ENCODE peak calls at places on chromosomes 2 and 18, in seven cellular contexts. J is activated CD4-positive, CD25-positive, alpha-beta regulatory T cell; P is HT-29; W is stimulated activated naive CD4-positive, alpha-beta T cell; T is NCI-H1092 treated with DMSO at 0.1 percent for 48 hours; F is stimulated activated CD4-positive, alpha-beta T cell treated with anti-CD3 and anti-CD28 coated beads, TNF-alpha, amount 100 ng/mL, for 4 hours; N is posterior vena cava. Q is an unnamed sample.

GRCh38 chr2:65054749-65055426 is 1.3 kb upstream of the CEP68 start:
- DNase-seq in F (no peak), P (no peak), T (no peak), J (no peak), N (no peak), W (no peak), Q (no peak)

GRCh38 chr2:111049792-111050640 is 70.7 kb upstream of the BCL2L11 start:
- DNase-seq in P (no peak), J (no peak), W (no peak), F (no peak), T (no peak), N (no peak), Q (no peak)

GRCh38 chr2:105325389-105325963 is 4.1 kb downstream of the TGFBRAP1 start:
- DNase-seq in W (no peak), P (no peak), T (no peak), J (no peak), N (no peak), F (no peak), Q (no peak)

GRCh38 chr2:109135572-109136185 is 6.7 kb downstream of the SH3RF3 start:
- DNase-seq in T (peak; percentile 71), F (no peak), P (no peak), W (no peak), N (no peak), J (no peak), Q (peak; percentile 36)

GRCh38 chr2:185979546-185980071 is 241.0 kb downstream of the FSIP2 start:
- DNase-seq in N (no peak), J (no peak), P (peak; percentile 24), W (no peak), F (no peak), T (no peak), Q (no peak)

GRCh38 chr2:65377556-65378307 is 54.7 kb downstream of the SPRED2 start:
- DNase-seq in W (no peak), P (peak; percentile 63), T (no peak), N (no peak), F (no peak), J (no peak), Q (no peak)

GRCh38 chr2:73037947-73038585 is 33.4 kb downstream of the SFXN5 start:
- DNase-seq in F (no peak), W (no peak), N (no peak), T (no peak), P (no peak), J (no peak), Q (no peak)

GRCh38 chr18:69674921-69675405 is 272.7 kb downstream of the CD226 start:
- DNase-seq in W (no peak), J (no peak), F (no peak), N (no peak), P (no peak), T (no peak), Q (no peak)

GRCh38 chr18:62196079-62196478 is 9.0 kb downstream of the RELCH start:
- DNase-seq in N (no peak), F (no peak), W (no peak), P (no peak), J (no peak), T (no peak), Q (no peak)

GRCh38 chr18:35856178-35856577 is 116.3 kb upstream of the RMP24 start:
- DNase-seq in W (no peak), F (no peak), N (no peak), T (no peak), J (no peak), P (no peak), Q (peak; percentile 13)

GRCh38 chr2:238564286-238564920 is 137.7 kb downstream of the ASB1 start:
- DNase-seq in N (peak; percentile 61), T (no peak), W (no peak), P (no peak), J (no peak), F (no peak), Q (no peak)

GRCh38 chr2:203869610-203870042 is 2.1 kb downstream of the CTLA4 start:
- DNase-seq in N (no peak), T (no peak), P (no peak), J (peak; percentile 11), W (peak; percentile 65), F (peak; percentile 17), Q (no peak)

GRCh38 chr2:147463881-147464520 is 380.8 kb upstream of the ACVR2A start:
- DNase-seq in N (no peak), P (peak; percentile 72), J (no peak), F (no peak), T (no peak), W (no peak), Q (no peak)

GRCh38 chr2:40554665-40555294 is 102.9 kb upstream of the SLC8A1 start:
- DNase-seq in N (no peak), J (no peak), W (no peak), P (peak; percentile 88), T (peak; percentile 50), F (no peak), Q (peak; percentile 56)

GRCh38 chr18:31992836-31993575 is 25.6 kb upstream of the RNF125 start:
- DNase-seq in F (no peak), P (no peak), N (no peak), T (no peak), J (no peak), W (no peak), Q (no peak)